ENCODE peak calls at places on chromosome 4, in eight cellular contexts. H is posterior vena cava; A is cardiac muscle cell; U is Right ventricle myocardium inferior; L is lung microvascular endothelial cell; J is activated T-cell treated with anti-CD3 and anti-CD28 coated beads, Interleukin-2, amount 50 U/mL, for 72 hours; Z is PC-3; C is SK-N-DZ. V is an unnamed sample.

GRCh38 chr4:13797061-13797460 is 169.5 kb upstream of the BOD1L1 start:
- DNase-seq in H (no peak), A (no peak), U (no peak), L (no peak), J (no peak), Z (no peak), C (no peak), V (no peak)

GRCh38 chr4:105457997-105458396 is 15.9 kb downstream of the PPA2 start:
- DNase-seq in H (no peak), A (no peak), U (no peak), L (no peak), J (no peak), Z (no peak), C (no peak), V (no peak)

GRCh38 chr4:107736924-107737448 is 17.0 kb upstream of the PAPSS1 start:
- DNase-seq in H (no peak), A (peak; percentile 76), U (no peak), L (peak; percentile 68), J (peak; percentile 46), Z (peak; percentile 54), C (peak; percentile 64), V (peak; percentile 83)

GRCh38 chr4:165481458-165481857 is 102.7 kb downstream of the CPE start:
- DNase-seq in H (no peak), A (no peak), U (no peak), L (no peak), J (no peak), Z (no peak), C (no peak), V (no peak)

GRCh38 chr4:122045533-122045932 is 93.7 kb upstream of the TRPC3 start:
- DNase-seq in H (no peak), A (peak; percentile 86), U (no peak), L (peak; percentile 93), J (no peak), Z (peak; percentile 97), C (no peak), V (no peak)

GRCh38 chr4:159191989-159192388 is 89.1 kb downstream of the RAPGEF2 start:
- DNase-seq in H (no peak), A (peak; percentile 59), U (no peak), L (peak; percentile 47), J (no peak), Z (peak; percentile 81), C (no peak), V (no peak)

GRCh38 chr4:185559913-185560281 is 24.6 kb upstream of the PDLIM3 start:
- DNase-seq in H (no peak), A (peak; percentile 89), U (no peak), L (peak; percentile 99), J (no peak), Z (peak; percentile 49), C (no peak), V (peak; percentile 88)

GRCh38 chr4:3010998-3011397 is 47.6 kb downstream of the GRK4 start:
- DNase-seq in H (no peak), A (peak; percentile 47), U (no peak), L (no peak), J (no peak), Z (peak; percentile 53), C (no peak), V (no peak)

GRCh38 chr4:9825049-9825448 is 43.6 kb downstream of the DRD5 start:
- DNase-seq in H (no peak), A (no peak), U (no peak), L (no peak), J (peak; percentile 61), Z (no peak), C (no peak), V (no peak)

GRCh38 chr4:139617702-139618490 is 47.7 kb upstream of the MGST2 start:
- DNase-seq in H (no peak), A (peak; percentile 22), U (no peak), L (no peak), J (no peak), Z (peak; percentile 48), C (peak; percentile 23), V (no peak)

GRCh38 chr4:26871611-26872010 is 11.0 kb downstream of the STIM2 start:
- DNase-seq in H (no peak), A (peak; percentile 83), U (no peak), L (peak; percentile 24), J (no peak), Z (no peak), C (peak; percentile 68), V (peak; percentile 88)

GRCh38 chr4:185914583-185915199 is 102.7 kb upstream of the SORBS2 start:
- DNase-seq in H (no peak), A (peak; percentile 53), U (no peak), L (peak; percentile 25), J (no peak), Z (no peak), C (peak; percentile 60), V (peak; percentile 63)

GRCh38 chr4:55733874-55734437 is 85.6 kb upstream of the EXOC1L start:
- DNase-seq in H (no peak), A (peak; percentile 50), U (no peak), L (peak; percentile 69), J (no peak), Z (peak; percentile 99), C (no peak), V (no peak)

GRCh38 chr4:187020681-187021080 is 297.0 kb upstream of the FAT1 start:
- DNase-seq in H (no peak), A (no peak), U (no peak), L (no peak), J (no peak), Z (no peak), C (no peak), V (no peak)

GRCh38 chr4:102758241-102758871 is 2.4 kb downstream of the MANBA start:
- DNase-seq in H (no peak), A (no peak), U (no peak), L (no peak), J (no peak), Z (peak; percentile 25), C (no peak), V (no peak)

GRCh38 chr4:63777571-63777970 is 631.7 kb downstream of the TECRL start:
- DNase-seq in H (no peak), A (no peak), U (no peak), L (no peak), J (no peak), Z (no peak), C (no peak), V (no peak)

GRCh38 chr4:1872918-1873269 is 1.7 kb downstream of the NSD2 start:
- DNase-seq in H (no peak), A (peak; percentile 37), U (no peak), L (peak; percentile 64), J (peak; percentile 55), Z (peak; percentile 64), C (no peak), V (no peak)

GRCh38 chr4:77002721-77003120 is 53.2 kb downstream of the SEPTIN11 start:
- DNase-seq in H (no peak), A (no peak), U (no peak), L (peak; percentile 48), J (no peak), Z (no peak), C (no peak), V (no peak)

GRCh38 chr4:151489462-151490203 is 80.7 kb downstream of the FHIP1A start:
- DNase-seq in H (no peak), A (no peak), U (no peak), L (no peak), J (no peak), Z (no peak), C (no peak), V (peak; percentile 95)

GRCh38 chr4:168797738-168798375 is 212.2 kb downstream of the CBR4 start:
- DNase-seq in H (no peak), A (no peak), U (no peak), L (peak; percentile 80), J (no peak), Z (no peak), C (no peak), V (no peak)

GRCh38 chr4:1329408-1330371 is 17.3 kb upstream of the UVSSA start:
- DNase-seq in H (no peak), A (no peak), U (no peak), L (no peak), J (no peak), Z (no peak), C (no peak), V (no peak)

GRCh38 chr4:112145820-112146813 is 863 bp downstream of the FAM241A start:
- DNase-seq in H (peak; percentile 86), A (peak; percentile 54), U (peak; percentile 79), L (peak; percentile 60), J (peak; percentile 75), Z (peak; percentile 38), C (peak; percentile 25), V (peak; percentile 75)

GRCh38 chr4:112290341-112290740 is 4.6 kb upstream of the TIFA start:
- DNase-seq in H (no peak), A (no peak), U (no peak), L (no peak), J (peak; percentile 62), Z (no peak), C (no peak), V (no peak)